ENCODE peak calls at places on chromosomes 6 and 20, in ten cellular contexts. U is brain microvascular endothelial cell, M is AG10803, V is testis, I is choroid plexus epithelial cell, E is psoas muscle, J is left ventricle myocardium inferior, B is right lobe of liver, K is spleen, P is cardiac fibroblast. Y is an unnamed sample.
A peak's percentile ranks its signal among the peaks of the same experiment; 100 is the strongest.

GRCh38 chr6:29141606-29142005 is 29.1 kb upstream of the OR2J2 start:
- DNase-seq in E (no peak), B (no peak), P (no peak), I (no peak), U (no peak), J (no peak), M (no peak), V (no peak), K (no peak), Y (no peak)

GRCh38 chr6:137389150-137389664 is 105.0 kb downstream of the OLIG3 start:
- DNase-seq in I (peak; percentile 64), P (peak; percentile 23), J (no peak), V (no peak), B (no peak), U (peak; percentile 1), K (no peak), M (no peak), E (no peak), Y (peak; percentile 73)

GRCh38 chr6:141133346-141133745 is 999.4 kb upstream of the GJE1 start:
- DNase-seq in J (no peak), V (no peak), B (no peak), E (no peak), P (no peak), K (no peak), U (no peak), I (no peak), M (peak; percentile 71), Y (no peak)

GRCh38 chr6:3312604-3313167 is 53.9 kb downstream of the PSMG4 start:
- DNase-seq in J (no peak), K (peak; percentile 73), P (no peak), I (no peak), E (no peak), V (no peak), M (no peak), U (no peak), B (peak; percentile 48), Y (no peak)

GRCh38 chr20:17662333-17663039 is 19.6 kb downstream of the RRBP1 start:
- DNase-seq in B (peak; percentile 53), I (peak; percentile 81), P (peak; percentile 98), K (peak; percentile 31), E (peak; percentile 62), V (no peak), U (peak; percentile 89), M (peak; percentile 95), J (no peak), Y (no peak)

GRCh38 chr6:84119277-84119676 is 85.7 kb downstream of the MRAP2 start:
- DNase-seq in J (no peak), V (no peak), M (no peak), K (no peak), I (peak; percentile 47), U (no peak), E (no peak), B (no peak), P (no peak), Y (no peak)

GRCh38 chr6:159212881-159213280 is 43.7 kb downstream of the FNDC1 start:
- DNase-seq in K (no peak), J (no peak), P (no peak), U (no peak), B (no peak), V (no peak), M (no peak), E (no peak), I (no peak), Y (no peak)

GRCh38 chr6:65123516-65123915 is 583.5 kb downstream of the EYS start:
- DNase-seq in V (no peak), U (no peak), J (no peak), P (no peak), M (no peak), E (no peak), K (no peak), I (peak; percentile 54), B (no peak), Y (no peak)

GRCh38 chr20:58745391-58745790 is 52.8 kb downstream of the NPEPL1 start:
- DNase-seq in V (no peak), J (no peak), P (no peak), K (peak; percentile 53), B (no peak), U (no peak), E (no peak), I (no peak), M (no peak), Y (no peak)

GRCh38 chr20:63320041-63320511 is 27.1 kb downstream of the COL20A1 start:
- DNase-seq in I (no peak), B (no peak), U (no peak), V (no peak), E (peak; percentile 9), P (no peak), J (no peak), K (no peak), M (no peak), Y (no peak)

GRCh38 chr6:155521719-155522118 is 66.1 kb upstream of the NOX3 start:
- DNase-seq in M (no peak), K (no peak), P (peak; percentile 78), B (no peak), U (no peak), I (no peak), V (no peak), J (no peak), E (no peak), Y (no peak)

GRCh38 chr20:58723628-58723984 is 31.0 kb downstream of the NPEPL1 start:
- DNase-seq in V (no peak), K (peak; percentile 47), I (no peak), E (no peak), J (no peak), B (no peak), M (no peak), U (no peak), P (no peak), Y (no peak)

GRCh38 chr6:38103921-38104320 is 284.4 kb downstream of the ZFAND3 start:
- DNase-seq in I (no peak), E (no peak), M (no peak), B (no peak), J (no peak), U (no peak), K (no peak), P (no peak), V (no peak), Y (no peak)

GRCh38 chr6:38806271-38806670 is 91.2 kb downstream of the DNAH8 start:
- DNase-seq in B (no peak), I (no peak), J (no peak), K (no peak), U (no peak), P (no peak), E (no peak), V (no peak), M (no peak), Y (no peak)

DNA sequence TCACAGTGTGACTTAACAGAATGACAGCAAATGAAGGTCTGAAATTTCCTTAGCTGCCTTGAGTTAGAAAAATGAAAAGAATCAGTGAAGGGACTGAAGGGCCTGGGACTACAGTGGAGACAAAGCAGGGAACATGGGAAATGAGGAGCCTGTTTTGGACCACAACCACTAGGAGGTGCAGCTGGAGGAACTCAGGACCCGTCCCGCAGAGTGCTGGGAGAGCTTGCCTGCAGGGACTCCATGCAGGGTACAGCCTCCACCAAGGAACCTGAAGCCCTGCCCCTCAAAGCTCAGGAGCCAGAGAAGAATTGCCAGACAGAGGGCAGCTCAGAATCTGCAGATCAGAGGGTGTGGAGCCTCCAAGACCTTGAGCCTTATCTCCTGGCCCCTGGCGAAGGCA is 50.7 kb downstream of the LRFN2 start:
- DNase-seq in P (no peak), E (no peak), U (no peak), I (peak; percentile 8), K (peak; percentile 69), B (no peak), M (no peak), V (peak; percentile 21), J (no peak), Y (no peak)
- TF ChIP-seq CTCF in P (no peak), E (no peak), U (peak; percentile 4), I (peak; percentile 18), K (no peak), B (no peak), M (peak; percentile 21), V (no peak), J (peak; percentile 25), Y (no peak)

DNA sequence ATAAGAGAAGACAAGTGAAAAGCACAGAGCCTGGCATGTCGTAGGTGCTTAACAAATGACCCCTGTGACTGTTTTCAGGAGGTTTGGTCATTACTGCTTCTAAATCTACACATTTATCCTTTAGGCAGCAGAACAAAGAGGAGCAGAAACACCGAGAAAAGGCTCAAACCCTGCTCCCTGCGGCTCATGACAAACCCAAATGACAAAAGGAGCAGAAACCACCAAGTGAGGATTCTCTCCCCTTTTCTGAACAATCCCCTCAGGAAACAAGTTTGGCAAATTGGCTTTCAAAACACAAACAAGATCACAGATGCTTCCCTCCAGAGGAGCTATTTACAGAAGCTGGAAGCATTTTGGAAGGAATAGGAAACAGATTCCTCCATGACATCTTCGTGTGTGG is 15.8 kb upstream of the SIRPG start:
- DNase-seq in J (no peak), E (no peak), M (no peak), B (no peak), K (no peak), I (no peak), V (no peak), U (no peak), P (no peak), Y (no peak)
- TF ChIP-seq CTCF in J (no peak), E (no peak), M (no peak), B (no peak), K (no peak), I (no peak), V (no peak), U (no peak), P (no peak), Y (no peak)

GRCh38 chr20:32893878-32894483 is 35.3 kb downstream of the EFCAB8 start:
- DNase-seq in M (no peak), J (no peak), K (no peak), U (peak; percentile 13), I (peak; percentile 63), E (no peak), P (peak; percentile 22), B (no peak), V (peak; percentile 65), Y (peak; percentile 31)
- TF ChIP-seq CTCF in M (peak; percentile 35), J (peak; percentile 50), K (no peak), U (peak; percentile 71), I (peak; percentile 79), E (no peak), P (peak; percentile 56), B (no peak), V (no peak), Y (peak; percentile 30)

DNA sequence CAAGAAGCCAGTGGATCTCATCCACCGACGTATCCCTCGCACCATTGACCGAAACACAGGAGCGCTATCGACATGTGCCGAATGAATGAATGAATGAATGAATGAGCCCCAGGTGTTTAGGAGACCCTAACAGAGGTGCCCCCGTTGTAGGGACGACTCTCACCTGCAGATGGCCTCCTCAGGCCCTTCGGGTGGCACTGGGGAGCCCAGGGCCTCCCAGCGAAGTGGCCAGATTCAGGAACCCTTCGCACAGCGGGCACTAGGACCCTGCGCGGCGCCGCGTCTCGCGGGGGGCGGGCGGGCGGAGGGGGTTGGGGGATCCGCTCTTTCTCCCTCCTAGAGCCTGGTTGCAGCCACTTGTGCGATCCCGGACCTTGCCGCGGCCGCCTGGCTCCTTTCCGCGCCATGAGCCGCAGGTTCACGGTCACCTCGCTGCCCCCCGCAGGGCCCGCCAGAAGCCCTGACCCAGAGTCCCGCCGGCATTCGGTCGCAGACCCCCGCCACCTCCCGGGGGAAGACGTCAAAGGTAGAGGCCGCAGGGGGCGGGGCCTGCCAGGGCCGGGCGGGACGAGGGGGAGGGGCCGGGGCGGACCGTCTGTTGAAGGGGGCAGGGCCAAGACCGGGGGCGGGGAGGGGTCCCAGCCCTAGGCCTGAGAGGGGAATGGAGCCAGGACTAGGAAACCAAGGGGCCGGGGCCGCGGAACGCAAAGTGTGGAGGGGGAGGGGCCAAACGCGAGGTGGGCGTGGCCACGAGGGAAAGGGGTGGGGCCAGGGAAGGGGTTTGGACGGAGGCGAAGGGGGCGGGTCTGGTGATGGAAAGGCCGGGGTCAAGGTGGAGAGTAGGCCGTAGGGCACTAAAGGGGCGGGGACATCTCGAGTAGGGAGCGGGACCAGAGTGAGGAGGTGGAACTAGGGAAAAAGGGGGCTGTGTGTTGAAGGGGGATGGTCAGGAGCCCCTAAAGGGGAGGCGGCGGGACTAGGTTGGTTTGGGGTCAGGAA is 7.4 kb upstream of the SLC12A5 start:
- DNase-seq in B (no peak), U (no peak), M (no peak), V (peak; percentile 73), J (no peak), E (no peak), I (no peak), K (peak; percentile 85), P (no peak), Y (peak; percentile 17)
- TF ChIP-seq CTCF in B (no peak), U (no peak), M (no peak), V (no peak), J (no peak), E (no peak), I (no peak), K (no peak), P (no peak), Y (no peak)